ENCODE peak calls at places on chromosomes 4 and X, in ten cellular contexts. I, M, N, Y, E, O, S, Q, J and T are unnamed samples.

GRCh38 chr4:148834804-148835598 is 392.8 kb upstream of the NR3C2 start:
- DNase-seq in I (no peak), O (no peak), J (no peak), S (no peak), N (peak), Y (no peak), Q (peak), M (peak), E (no peak), T (no peak)

GRCh38 chrX:137363559-137363958 is 202.4 kb upstream of the ZIC3 start:
- DNase-seq in Y (no peak), I (no peak), J (no peak), Q (no peak), S (no peak), N (no peak), E (no peak), O (no peak), M (no peak), T (no peak)

GRCh38 chr4:52376107-52376704 is 282.9 kb downstream of the USP46 start:
- DNase-seq in Y (peak), E (no peak), N (no peak), Q (peak), S (no peak), I (peak), J (peak), M (peak), O (no peak), T (peak)

GRCh38 chr4:156515295-156515694 is 456.3 kb downstream of the PDGFC start:
- DNase-seq in N (no peak), E (no peak), M (no peak), Q (no peak), J (no peak), I (no peak), O (no peak), Y (no peak), S (no peak), T (no peak)

GRCh38 chr4:2832981-2833670 is 10.5 kb upstream of the ADD1 start:
- DNase-seq in I (no peak), J (no peak), Y (no peak), E (no peak), S (no peak), O (no peak), Q (no peak), M (no peak), N (peak), T (no peak)

GRCh38 chrX:119784747-119785446 is 6.5 kb downstream of the RPL39 start:
- DNase-seq in M (peak), E (peak), I (no peak), Y (no peak), S (peak), O (peak), J (peak), N (no peak), Q (no peak), T (peak)

GRCh38 chr4:92101609-92102231 is 202.0 kb upstream of the GRID2 start:
- DNase-seq in Q (peak), M (no peak), Y (no peak), J (no peak), S (no peak), E (no peak), O (no peak), I (no peak), N (no peak), T (no peak)

GRCh38 chr4:183335369-183335940 is 13.2 kb upstream of the CLDN24 start:
- DNase-seq in I (peak), E (no peak), S (no peak), N (no peak), M (no peak), Y (no peak), Q (peak), J (peak), O (peak), T (no peak)

GRCh38 chr4:186081202-186081807 is 12.3 kb downstream of the TLR3 start:
- DNase-seq in O (no peak), Y (no peak), I (no peak), N (no peak), E (no peak), M (no peak), S (no peak), Q (no peak), J (no peak), T (no peak)

GRCh38 chrX:132948648-132949260 is 9.7 kb downstream of the HS6ST2 start:
- DNase-seq in I (no peak), E (no peak), Q (no peak), N (no peak), O (no peak), M (no peak), Y (no peak), S (no peak), J (no peak), T (no peak)

GRCh38 chr4:23958749-23959148 is 68.9 kb upstream of the PPARGC1A start:
- DNase-seq in S (no peak), M (no peak), J (no peak), I (no peak), Y (no peak), Q (no peak), N (no peak), E (no peak), O (no peak), T (no peak)

GRCh38 chr4:141473952-141474351 is 162.4 kb upstream of the IL15 start:
- DNase-seq in M (no peak), O (peak), Q (peak), I (peak), S (no peak), N (no peak), E (no peak), J (no peak), Y (no peak), T (no peak)

GRCh38 chr4:89161841-89162240 is 50.5 kb downstream of the TIGD2 start:
- DNase-seq in E (no peak), M (no peak), I (no peak), J (no peak), Q (peak), Y (no peak), S (no peak), N (no peak), O (no peak), T (no peak)

GRCh38 chrX:69093960-69094935 is 71.0 kb downstream of the PJA1 start:
- DNase-seq in E (no peak), O (peak), I (no peak), M (peak), Y (peak), Q (peak), J (peak), N (peak), S (no peak), T (peak)

GRCh38 chr4:111678466-111678865 is 466.8 kb upstream of the FAM241A start:
- DNase-seq in N (no peak), J (no peak), E (no peak), Q (peak), S (no peak), M (no peak), I (peak), O (no peak), Y (no peak), T (no peak)

GRCh38 chr4:101599620-101600019 is 190.9 kb upstream of the BANK1 start:
- DNase-seq in O (no peak), J (no peak), E (no peak), M (no peak), N (no peak), Q (peak), S (no peak), Y (no peak), I (no peak), T (no peak)

GRCh38 chr4:14867847-14868246 is 134.4 kb upstream of the CPEB2 start:
- DNase-seq in N (no peak), S (no peak), M (no peak), I (no peak), O (no peak), Y (no peak), J (no peak), E (no peak), Q (no peak), T (no peak)

GRCh38 chr4:11720292-11720691 is 291.6 kb upstream of the HS3ST1 start:
- DNase-seq in I (no peak), Q (no peak), J (peak), N (no peak), O (no peak), Y (peak), M (no peak), E (no peak), S (no peak), T (no peak)

GRCh38 chr4:158111241-158111640 is 61.6 kb downstream of the GASK1B start:
- DNase-seq in S (no peak), O (no peak), I (no peak), Y (no peak), M (no peak), Q (no peak), N (no peak), E (no peak), J (no peak), T (no peak)

GRCh38 chrX:74009041-74009440 is 294.9 kb upstream of the ZCCHC13 start:
- DNase-seq in M (no peak), J (no peak), N (no peak), O (peak), Q (no peak), I (no peak), Y (no peak), S (no peak), E (no peak), T (no peak)

GRCh38 chrX:79506001-79506400 is 138.9 kb upstream of the ITM2A start:
- DNase-seq in O (no peak), Q (no peak), I (no peak), E (no peak), N (no peak), M (no peak), S (no peak), J (no peak), Y (no peak), T (no peak)

GRCh38 chr4:15162465-15163283 is 160.4 kb downstream of the CPEB2 start:
- DNase-seq in J (no peak), E (no peak), M (peak), S (no peak), I (no peak), N (no peak), Y (no peak), O (no peak), Q (no peak), T (no peak)

GRCh38 chrX:338281-338835 is 19.8 kb upstream of the GTPBP6 start:
- DNase-seq in O (no peak), I (no peak), S (no peak), Y (no peak), N (peak), M (no peak), Q (no peak), E (no peak), J (no peak), T (no peak)

GRCh38 chr4:8414377-8414776 is 26.1 kb downstream of the ACOX3 start:
- DNase-seq in Y (no peak), E (no peak), M (no peak), Q (no peak), S (peak), I (no peak), J (no peak), N (no peak), O (no peak), T (no peak)

GRCh38 chr4:151681085-151681484 is 79.7 kb downstream of the GATB start:
- DNase-seq in O (no peak), N (no peak), Q (no peak), E (no peak), Y (no peak), I (no peak), J (no peak), M (no peak), S (no peak), T (no peak)

GRCh38 chr4:876780-877179 is 50.9 kb upstream of the CPLX1 start:
- DNase-seq in Y (no peak), S (peak), N (no peak), O (no peak), E (no peak), J (no peak), Q (no peak), M (peak), I (no peak), T (no peak)

GRCh38 chrX:72120798-72121197 is 10.9 kb downstream of the RTL5 start:
- DNase-seq in O (peak), E (no peak), M (no peak), J (no peak), S (no peak), Q (no peak), I (no peak), Y (no peak), N (no peak), T (no peak)

GRCh38 chr4:143721317-143721716 is 20.8 kb upstream of the FREM3 start:
- DNase-seq in Y (no peak), Q (no peak), J (no peak), O (no peak), I (no peak), S (no peak), E (no peak), N (no peak), M (no peak), T (no peak)

GRCh38 chr4:48011722-48012121 is 4.8 kb downstream of the CNGA1 start:
- DNase-seq in J (no peak), O (no peak), Q (no peak), S (no peak), I (no peak), E (no peak), N (no peak), M (no peak), Y (no peak), T (no peak)

GRCh38 chrX:119095936-119096335 is 23.1 kb downstream of the CT47C1 start:
- DNase-seq in I (no peak), E (no peak), S (no peak), M (no peak), O (no peak), J (no peak), Q (no peak), N (no peak), Y (no peak), T (no peak)

GRCh38 chr4:151690164-151690856 is 70.5 kb downstream of the GATB start:
- DNase-seq in J (no peak), N (no peak), O (peak), E (no peak), I (peak), M (no peak), Q (peak), S (no peak), Y (no peak), T (no peak)

GRCh38 chrX:117711774-117712173 is 404.8 kb downstream of the KLHL13 start:
- DNase-seq in M (no peak), I (no peak), O (no peak), J (no peak), Q (no peak), Y (no peak), S (no peak), N (peak), E (no peak), T (no peak)

GRCh38 chr4:100009490-100009889 is 59.4 kb upstream of the H2AZ1 start:
- DNase-seq in I (no peak), Y (no peak), M (no peak), S (no peak), O (no peak), Q (no peak), J (no peak), E (no peak), N (no peak), T (no peak)
- H3K4me3 ChIP-seq in I (no peak), Y (no peak), M (no peak), S (no peak), O (no peak), Q (no peak), J (no peak), E (no peak), N (no peak), T (no peak)

DNA sequence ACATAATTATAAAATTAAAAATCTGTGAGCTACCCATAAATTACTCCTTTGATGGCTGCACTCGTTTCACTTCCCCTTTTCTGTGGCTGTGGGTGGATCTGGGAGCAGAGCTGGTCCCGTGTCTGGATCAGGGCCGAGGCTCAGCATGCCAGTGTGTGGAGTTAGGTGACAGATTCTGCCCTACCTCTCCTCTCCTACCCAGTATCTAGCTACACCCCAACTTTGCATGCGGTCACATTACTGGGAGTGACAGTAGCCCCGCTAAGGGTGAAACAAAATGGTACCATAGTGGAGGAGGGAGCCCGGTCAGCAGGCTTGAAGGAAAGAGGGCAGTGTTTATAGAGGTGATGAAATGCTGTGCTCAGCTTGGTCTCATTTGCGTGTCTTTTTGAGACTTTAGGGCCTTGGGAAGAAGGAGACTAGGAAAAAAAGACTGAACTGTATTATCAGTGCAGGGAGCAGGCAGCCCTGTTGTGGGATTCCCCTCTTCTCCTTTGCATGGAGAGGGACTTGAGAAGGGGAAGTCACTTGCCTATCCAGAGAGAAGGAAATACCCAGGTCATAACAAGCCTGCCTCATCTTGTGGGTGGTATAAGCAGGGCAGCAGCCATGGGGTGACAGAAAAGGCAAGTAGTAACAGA is 48.4 kb downstream of the ARHGAP10 start:
- DNase-seq in E (no peak), O (no peak), Y (no peak), J (no peak), N (peak), S (no peak), M (no peak), Q (no peak), I (no peak), T (no peak)
- H3K4me3 ChIP-seq in E (no peak), O (no peak), Y (no peak), J (no peak), N (no peak), S (no peak), M (no peak), Q (no peak), I (no peak), T (no peak)

DNA sequence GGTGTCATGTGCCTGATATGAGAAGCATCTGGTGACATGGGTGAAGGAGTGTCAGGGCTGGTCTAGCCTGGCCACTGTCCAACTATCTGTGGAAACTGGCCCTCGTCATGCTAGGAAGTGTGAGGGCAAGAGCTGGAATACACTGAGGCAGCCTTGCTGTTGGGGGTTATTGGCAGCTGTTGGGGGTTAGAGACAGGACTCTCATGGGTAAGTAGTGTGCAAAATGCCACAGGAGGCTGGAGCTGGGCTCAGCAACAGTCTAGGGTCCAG is 167.4 kb upstream of the PGRMC2 start:
- DNase-seq in S (no peak), Y (no peak), O (no peak), E (no peak), N (no peak), I (no peak), J (no peak), M (no peak), Q (no peak), T (no peak)
- H3K4me3 ChIP-seq in S (no peak), Y (no peak), O (no peak), E (no peak), N (no peak), I (no peak), J (no peak), M (no peak), Q (no peak), T (no peak)

GRCh38 chr4:118981839-118982381 is 93.3 kb downstream of the SYNPO2 start:
- DNase-seq in O (peak), I (peak), Q (peak), E (no peak), M (peak), N (peak), J (peak), Y (peak), S (peak), T (peak)

GRCh38 chr4:118983293-118983692 is 94.6 kb downstream of the SYNPO2 start:
- DNase-seq in S (no peak), M (no peak), E (no peak), N (no peak), Q (no peak), Y (no peak), J (no peak), I (no peak), O (no peak), T (no peak)

GRCh38 chr4:118981171-118981838 is 92.7 kb downstream of the SYNPO2 start:
- DNase-seq in S (no peak), N (no peak), M (no peak), E (no peak), I (peak), Q (peak), O (no peak), Y (no peak), J (no peak), T (no peak)

GRCh38 chr4:118975487-118976192 is 87.0 kb downstream of the SYNPO2 start:
- DNase-seq in N (no peak), O (no peak), J (no peak), Y (no peak), I (no peak), M (no peak), Q (no peak), S (no peak), E (no peak), T (no peak)

DNA sequence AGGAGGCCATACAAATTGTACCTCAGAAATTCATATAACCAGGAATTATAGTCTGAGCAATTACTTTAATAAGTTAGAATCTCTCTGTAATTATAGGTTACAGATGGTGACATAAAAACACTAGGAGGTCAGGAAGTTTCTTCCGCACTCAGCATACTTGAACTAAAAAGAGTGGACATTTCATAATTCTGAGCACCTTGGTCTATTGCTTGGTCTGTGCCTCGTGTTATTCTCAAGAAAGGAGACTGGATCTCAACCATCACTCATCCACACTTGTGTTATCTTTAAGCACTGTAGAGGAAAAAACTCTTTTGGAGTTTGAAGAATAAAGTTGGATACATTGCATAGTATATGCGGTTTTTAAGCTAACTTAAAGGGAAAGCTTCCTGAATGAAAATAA is 91.1 kb downstream of the SYNPO2 start:
- DNase-seq in Q (no peak), E (no peak), J (no peak), S (no peak), M (no peak), O (no peak), I (no peak), N (no peak), Y (no peak), T (no peak)
- H3K4me3 ChIP-seq in Q (no peak), E (no peak), J (no peak), S (no peak), M (no peak), O (no peak), I (no peak), N (no peak), Y (no peak), T (no peak)